ENCODE peak calls at places on chromosomes 5 and 9, in seven cellular contexts. W is stimulated activated CD4-positive, alpha-beta T cell treated with anti-CD3 and anti-CD28 coated beads, Interleukin-1b, Interleukin-23, amount 100 ng/mL, for 24 hours; S is brain microvascular endothelial cell; B is iPS DF 19.7; R is AG08395; P is ACHN; O is Peyer's patch. E is an unnamed sample.

GRCh38 chr5:97764700-97765099 is 581.7 kb upstream of the RIOK2 start:
- DNase-seq in P (no peak), R (peak; percentile 34), S (peak; percentile 63), B (no peak), W (no peak), O (no peak), E (no peak)

GRCh38 chr5:25387949-25388348 is 743.2 kb upstream of the CDH10 start:
- DNase-seq in B (no peak), P (no peak), O (no peak), R (peak; percentile 1), W (no peak), S (no peak), E (no peak)

GRCh38 chr5:133340002-133340755 is 272.2 kb downstream of the FSTL4 start:
- DNase-seq in R (no peak), S (no peak), B (no peak), W (no peak), O (peak; percentile 40), P (no peak), E (no peak)

GRCh38 chr5:59640411-59640810 is 253.1 kb downstream of the PDE4D start:
- DNase-seq in P (peak; percentile 25), O (peak; percentile 48), W (no peak), R (peak; percentile 53), S (peak; percentile 40), B (no peak), E (no peak)

GRCh38 chr5:40675396-40676133 is 4.2 kb upstream of the PTGER4 start:
- DNase-seq in S (no peak), O (no peak), R (no peak), B (no peak), P (no peak), W (no peak), E (no peak)

GRCh38 chr9:3768698-3769458 is 243.1 kb upstream of the RFX3 start:
- DNase-seq in R (peak; percentile 61), P (no peak), O (no peak), W (no peak), B (no peak), S (no peak), E (no peak)

GRCh38 chr9:116039893-116040292 is 113.7 kb upstream of the PAPPA start:
- DNase-seq in S (no peak), B (no peak), R (no peak), P (no peak), O (no peak), W (no peak), E (no peak)

GRCh38 chr5:121640298-121640697 is 211.4 kb upstream of the FTMT start:
- DNase-seq in R (no peak), W (no peak), O (no peak), S (no peak), P (no peak), B (no peak), E (no peak)

GRCh38 chr5:144276034-144276822 is 105.6 kb downstream of the KCTD16 start:
- DNase-seq in B (no peak), W (no peak), O (no peak), S (no peak), P (no peak), R (peak; percentile 3), E (no peak)

GRCh38 chr5:56164371-56164770 is 68.8 kb downstream of the ANKRD55 start:
- DNase-seq in B (no peak), S (no peak), W (no peak), R (no peak), P (no peak), O (no peak), E (no peak)

GRCh38 chr5:127941646-127942045 is 141.9 kb upstream of the SLC12A2 start:
- DNase-seq in W (no peak), P (no peak), B (no peak), S (peak; percentile 48), O (peak; percentile 55), R (no peak), E (no peak)

GRCh38 chr5:79236970-79237734 is 1.2 kb downstream of the JMY start:
- DNase-seq in R (peak; percentile 35), O (peak; percentile 69), P (peak; percentile 46), S (peak; percentile 16), W (peak; percentile 8), B (no peak), E (no peak)

GRCh38 chr5:179319741-179320281 is 25.4 kb downstream of the ADAMTS2 start:
- DNase-seq in O (peak; percentile 38), P (no peak), B (no peak), W (no peak), R (peak; percentile 68), S (peak; percentile 84), E (no peak)

GRCh38 chr5:17037751-17038150 is 101.7 kb upstream of the MYO10 start:
- DNase-seq in P (no peak), O (no peak), S (no peak), B (no peak), W (no peak), R (no peak), E (no peak)

GRCh38 chr5:31866166-31866565 is 227.2 kb downstream of the PDZD2 start:
- DNase-seq in O (no peak), R (no peak), B (no peak), S (no peak), W (no peak), P (no peak), E (no peak)

GRCh38 chr5:102910240-102911226 is 155.4 kb downstream of the PAM start:
- DNase-seq in P (peak; percentile 76), W (no peak), B (no peak), O (no peak), S (no peak), R (no peak), E (no peak)

GRCh38 chr5:33275921-33276705 is 164.7 kb upstream of the TARS1 start:
- DNase-seq in P (no peak), O (no peak), S (peak; percentile 9), R (peak; percentile 58), B (no peak), W (no peak), E (no peak)

GRCh38 chr9:131282688-131283422 is 6.5 kb upstream of the FAM78A start:
- DNase-seq in R (peak; percentile 29), P (no peak), W (no peak), O (no peak), S (no peak), B (no peak), E (no peak)

GRCh38 chr9:91089405-91090131 is 272.1 kb downstream of the AUH start:
- DNase-seq in O (no peak), P (no peak), S (peak; percentile 48), B (peak; percentile 17), R (peak; percentile 58), W (no peak), E (no peak)

GRCh38 chr5:80957031-80957761 is 3.0 kb upstream of the RASGRF2 start:
- DNase-seq in P (no peak), W (no peak), O (no peak), B (peak; percentile 86), R (no peak), S (no peak), E (peak; percentile 92)